ENCODE peak calls at places on chromosome 18, in four cellular contexts. One of them, this sample, is unnamed.

GRCh38 chr18:62281684-62282083 is 43.4 kb upstream of the TNFRSF11A start:
- DNase-seq in GM12864: no peak
- DNase-seq in mucosa of descending colon: no peak
- DNase-seq in tibial artery: no peak
- DNase-seq in this sample: no peak

GRCh38 chr18:13915973-13916372 is 637 bp upstream of the MC2R start:
- DNase-seq in GM12864: no peak
- DNase-seq in mucosa of descending colon: peak; percentile 9
- DNase-seq in tibial artery: no peak
- DNase-seq in this sample: no peak

GRCh38 chr18:70931942-70932814 is 643.3 kb downstream of the SOCS6 start:
- DNase-seq in GM12864: no peak
- DNase-seq in mucosa of descending colon: peak; percentile 33
- DNase-seq in tibial artery: no peak
- DNase-seq in this sample: peak; percentile 10

GRCh38 chr18:60493066-60493465 is 120.5 kb upstream of the MC4R start:
- DNase-seq in GM12864: no peak
- DNase-seq in mucosa of descending colon: no peak
- DNase-seq in tibial artery: no peak
- DNase-seq in this sample: no peak

GRCh38 chr18:57329856-57330255 is 22.5 kb upstream of the ST8SIA3 start:
- DNase-seq in GM12864: no peak
- DNase-seq in mucosa of descending colon: no peak
- DNase-seq in tibial artery: no peak
- DNase-seq in this sample: no peak

GRCh38 chr18:6650063-6650462 is 79.5 kb upstream of the ARHGAP28 start:
- DNase-seq in GM12864: no peak
- DNase-seq in mucosa of descending colon: no peak
- DNase-seq in tibial artery: no peak
- DNase-seq in this sample: no peak

GRCh38 chr18:79588131-79588635 is 91.4 kb upstream of the CTDP1 start:
- DNase-seq in GM12864: no peak
- DNase-seq in mucosa of descending colon: no peak
- DNase-seq in tibial artery: peak; percentile 76
- DNase-seq in this sample: no peak

GRCh38 chr18:9910071-9910470 is 3.7 kb upstream of the VAPA start:
- DNase-seq in GM12864: no peak
- DNase-seq in mucosa of descending colon: no peak
- DNase-seq in tibial artery: no peak
- DNase-seq in this sample: no peak

GRCh38 chr18:36993068-36993467 is 164.1 kb downstream of the KIAA1328 start:
- DNase-seq in GM12864: no peak
- DNase-seq in mucosa of descending colon: no peak
- DNase-seq in tibial artery: no peak
- DNase-seq in this sample: no peak

GRCh38 chr18:25350561-25351201 is 1.3 kb downstream of the ZNF521 start:
- DNase-seq in GM12864: peak; percentile 12
- DNase-seq in mucosa of descending colon: peak; percentile 17
- DNase-seq in tibial artery: peak; percentile 77
- DNase-seq in this sample: peak; percentile 68

GRCh38 chr18:64202836-64203235 is 53.9 kb upstream of the LINC00305 start:
- DNase-seq in GM12864: no peak
- DNase-seq in mucosa of descending colon: no peak
- DNase-seq in tibial artery: no peak
- DNase-seq in this sample: no peak

GRCh38 chr18:73340135-73340934 is 472.5 kb upstream of the NETO1 start:
- DNase-seq in GM12864: no peak
- DNase-seq in mucosa of descending colon: no peak
- DNase-seq in tibial artery: no peak
- DNase-seq in this sample: no peak

DNA sequence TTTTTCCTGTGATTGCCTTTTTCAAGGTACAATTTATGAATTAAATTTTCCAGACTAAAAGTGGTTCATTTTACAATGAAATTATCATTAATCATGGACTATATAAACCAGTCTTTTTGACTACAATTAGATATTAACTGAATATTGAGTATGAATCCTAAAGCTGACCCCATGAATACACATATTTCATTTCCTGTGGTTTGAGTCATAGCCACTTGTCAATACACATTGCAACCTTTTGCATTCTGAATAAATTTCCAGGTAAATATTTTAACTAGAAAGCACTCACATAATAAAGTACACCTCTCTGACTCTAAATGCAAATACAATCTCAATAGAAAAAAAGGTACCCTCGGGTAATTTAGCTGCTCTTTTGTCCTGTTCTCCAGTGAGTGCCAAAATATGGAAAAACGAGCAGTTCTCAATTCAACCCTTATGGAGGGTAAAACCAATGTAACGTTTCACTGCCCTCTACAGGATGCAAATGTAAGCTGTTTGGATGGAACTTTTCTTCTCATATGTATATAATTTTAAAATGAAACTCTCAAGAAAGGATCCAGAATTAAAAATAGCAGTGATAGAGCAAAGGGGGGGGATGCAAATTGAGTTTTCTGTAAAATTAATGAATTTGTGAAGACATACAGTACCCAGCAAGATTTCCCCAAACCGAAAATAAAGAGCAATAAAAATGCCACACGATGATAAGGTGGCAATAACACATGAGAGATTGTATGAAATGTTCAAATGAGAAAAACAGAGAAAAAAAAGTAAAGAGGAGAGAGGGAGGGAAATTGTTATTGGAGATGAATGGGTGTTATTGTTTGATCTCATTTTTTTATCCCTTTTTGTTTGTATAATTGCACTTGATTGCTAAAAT is 1795.7 kb upstream of the PIK3C3 start:
- DNase-seq in GM12864: no peak
- DNase-seq in mucosa of descending colon: no peak
- DNase-seq in tibial artery: no peak
- DNase-seq in this sample: no peak
- TF ChIP-seq CTCF in GM12864: peak; percentile 14
- TF ChIP-seq CTCF in mucosa of descending colon: peak; percentile 14
- TF ChIP-seq CTCF in tibial artery: peak; percentile 3
- TF ChIP-seq CTCF in this sample: no peak

GRCh38 chr18:49764032-49764431 is 49.3 kb downstream of the ACAA2 start:
- DNase-seq in GM12864: no peak
- DNase-seq in mucosa of descending colon: no peak
- DNase-seq in tibial artery: peak; percentile 65
- DNase-seq in this sample: no peak
- TF ChIP-seq CTCF in GM12864: no peak
- TF ChIP-seq CTCF in mucosa of descending colon: no peak
- TF ChIP-seq CTCF in tibial artery: no peak
- TF ChIP-seq CTCF in this sample: no peak

DNA sequence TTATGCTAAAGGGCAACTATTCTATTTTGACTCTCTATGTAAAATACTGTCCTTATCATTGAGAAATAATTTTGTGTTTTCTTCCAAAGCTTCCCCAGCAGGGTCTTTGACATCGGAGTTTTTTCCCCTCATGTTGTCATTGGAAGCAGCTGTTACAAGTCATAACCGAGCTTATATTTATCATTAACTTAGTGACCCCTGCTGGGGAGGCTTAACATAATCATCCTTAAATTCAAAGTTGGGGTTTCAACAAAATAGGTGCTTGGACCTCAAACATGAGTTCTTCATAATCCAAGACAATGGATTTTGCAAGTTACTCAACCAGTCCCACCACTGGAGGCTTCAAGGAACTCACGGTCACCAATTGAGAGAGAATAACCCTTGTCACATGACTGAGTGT is 330.9 kb downstream of the DCC start:
- DNase-seq in GM12864: no peak
- DNase-seq in mucosa of descending colon: peak; percentile 8
- DNase-seq in tibial artery: no peak
- DNase-seq in this sample: no peak
- TF ChIP-seq CTCF in GM12864: no peak
- TF ChIP-seq CTCF in mucosa of descending colon: no peak
- TF ChIP-seq CTCF in tibial artery: peak; percentile 15
- TF ChIP-seq CTCF in this sample: no peak

DNA sequence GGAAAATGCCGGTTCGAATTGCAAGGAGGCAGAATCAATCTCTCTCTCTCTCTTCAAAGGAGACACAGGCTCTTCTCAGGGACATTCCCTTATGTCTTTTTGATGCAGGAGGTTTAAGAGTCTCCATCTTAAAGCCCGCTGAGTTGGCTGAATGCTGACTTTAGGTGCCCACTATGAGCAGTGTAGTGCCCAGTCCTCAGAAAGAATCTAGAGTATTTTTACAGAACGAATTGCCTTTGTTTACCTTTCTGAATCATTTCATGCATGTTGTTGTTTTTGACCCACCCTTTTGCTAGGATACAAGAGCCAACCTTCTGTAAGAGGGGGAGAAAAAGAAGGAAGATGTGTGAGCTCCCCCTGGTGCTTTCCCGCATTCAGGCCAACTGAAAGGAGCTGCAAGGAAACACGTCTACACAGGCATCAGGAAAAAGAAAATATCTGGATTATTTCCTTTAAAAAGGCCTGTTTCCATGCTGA is 193.5 kb upstream of the TCF4 start:
- DNase-seq in GM12864: no peak
- DNase-seq in mucosa of descending colon: peak; percentile 25
- DNase-seq in tibial artery: no peak
- DNase-seq in this sample: peak; percentile 9
- TF ChIP-seq CTCF in GM12864: peak; percentile 15
- TF ChIP-seq CTCF in mucosa of descending colon: no peak
- TF ChIP-seq CTCF in tibial artery: peak; percentile 41
- TF ChIP-seq CTCF in this sample: no peak

GRCh38 chr18:5066380-5066977 is 130.6 kb downstream of the AKAIN1 start:
- DNase-seq in GM12864: no peak
- DNase-seq in mucosa of descending colon: peak; percentile 20
- DNase-seq in tibial artery: no peak
- DNase-seq in this sample: no peak
- TF ChIP-seq CTCF in GM12864: peak; percentile 61
- TF ChIP-seq CTCF in mucosa of descending colon: peak; percentile 12
- TF ChIP-seq CTCF in tibial artery: no peak
- TF ChIP-seq CTCF in this sample: peak; percentile 43

DNA sequence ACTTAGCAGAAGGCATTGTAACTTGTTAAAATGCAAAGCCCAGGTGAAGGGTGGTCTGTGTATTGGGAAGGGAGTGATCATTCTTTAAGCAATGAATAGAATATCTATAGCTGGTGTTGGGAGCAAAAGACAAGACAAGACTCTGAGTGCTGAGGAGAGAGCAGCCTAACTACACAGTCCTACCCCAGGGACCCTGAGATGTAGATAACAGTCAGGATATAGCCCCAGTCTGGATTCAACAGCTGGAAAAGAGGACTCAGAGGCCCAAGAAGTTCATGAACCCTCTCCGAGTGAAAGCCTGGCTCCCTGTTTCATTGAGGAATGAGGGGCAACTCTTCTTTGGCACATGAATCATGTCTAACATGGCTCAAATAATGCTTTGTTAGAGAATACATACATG is 310.7 kb upstream of the SLC14A2 start:
- DNase-seq in GM12864: no peak
- DNase-seq in mucosa of descending colon: no peak
- DNase-seq in tibial artery: no peak
- DNase-seq in this sample: no peak
- TF ChIP-seq CTCF in GM12864: no peak
- TF ChIP-seq CTCF in mucosa of descending colon: no peak
- TF ChIP-seq CTCF in tibial artery: no peak
- TF ChIP-seq CTCF in this sample: no peak

GRCh38 chr18:30886998-30887397 is 155.5 kb downstream of the DSC3 start:
- DNase-seq in GM12864: no peak
- DNase-seq in mucosa of descending colon: no peak
- DNase-seq in tibial artery: no peak
- DNase-seq in this sample: no peak

GRCh38 chr18:30888344-30888743 is 154.2 kb downstream of the DSC3 start:
- DNase-seq in GM12864: no peak
- DNase-seq in mucosa of descending colon: no peak
- DNase-seq in tibial artery: no peak
- DNase-seq in this sample: no peak

DNA sequence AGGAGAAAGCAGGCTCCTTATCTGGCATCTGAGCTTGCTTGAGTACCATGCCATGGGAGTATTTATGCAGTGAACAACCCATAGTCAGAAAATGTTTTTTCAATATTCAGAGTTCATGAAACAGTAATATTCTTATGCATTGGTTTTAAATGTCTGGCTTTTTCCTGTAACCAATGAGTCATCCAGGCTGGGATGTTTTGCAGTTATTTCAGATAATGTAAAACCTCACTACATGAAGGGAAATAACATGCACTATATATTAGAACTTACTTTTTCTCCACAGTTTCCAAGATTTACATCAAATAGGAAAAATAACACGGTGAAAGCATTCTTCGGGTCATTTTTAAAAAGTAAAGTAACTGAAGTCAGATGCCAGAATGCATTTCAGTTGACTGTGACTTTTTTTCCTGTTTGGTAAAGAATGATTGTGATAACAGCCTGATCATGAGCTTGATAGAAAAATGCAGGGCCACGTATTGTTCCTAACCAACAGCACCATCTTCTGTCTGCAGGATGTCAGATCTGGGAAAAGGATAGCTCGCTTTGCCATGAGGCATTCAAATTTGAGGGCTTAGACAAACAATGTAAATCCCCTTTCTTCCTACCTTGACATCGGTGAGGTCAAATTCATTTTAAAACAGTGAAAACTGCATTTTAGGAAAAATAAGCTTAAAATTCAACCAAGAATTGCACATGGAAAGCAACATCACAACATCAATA is 152.8 kb downstream of the DSC3 start:
- DNase-seq in GM12864: no peak
- DNase-seq in mucosa of descending colon: peak; percentile 5
- DNase-seq in tibial artery: no peak
- DNase-seq in this sample: peak; percentile 10
- TF ChIP-seq CTCF in GM12864: no peak
- TF ChIP-seq CTCF in mucosa of descending colon: no peak
- TF ChIP-seq CTCF in tibial artery: no peak
- TF ChIP-seq CTCF in this sample: peak; percentile 15

DNA sequence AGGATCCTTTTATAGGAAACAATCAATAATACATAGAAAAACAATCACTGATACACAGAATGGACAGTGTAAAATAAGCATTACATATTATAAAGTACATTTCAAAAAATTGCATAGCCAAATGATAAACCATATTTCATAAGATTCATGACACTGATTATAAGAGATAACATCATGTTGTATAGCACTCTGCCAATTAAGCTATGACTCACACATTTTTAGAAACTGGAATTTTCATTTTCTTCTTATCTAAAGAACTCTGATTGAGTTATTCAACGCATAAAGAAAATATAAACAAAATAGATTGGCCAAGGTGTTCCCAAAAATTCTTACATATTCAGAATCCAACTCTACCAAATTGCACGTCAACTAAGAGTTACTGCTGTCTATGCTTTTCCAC is 5.9 kb downstream of the EPB41L3 start:
- DNase-seq in GM12864: no peak
- DNase-seq in mucosa of descending colon: no peak
- DNase-seq in tibial artery: no peak
- DNase-seq in this sample: no peak
- TF ChIP-seq CTCF in GM12864: no peak
- TF ChIP-seq CTCF in mucosa of descending colon: no peak
- TF ChIP-seq CTCF in tibial artery: no peak
- TF ChIP-seq CTCF in this sample: no peak

GRCh38 chr18:48667276-48668254 is 128.7 kb downstream of the CTIF start:
- DNase-seq in GM12864: no peak
- DNase-seq in mucosa of descending colon: no peak
- DNase-seq in tibial artery: peak; percentile 50
- DNase-seq in this sample: no peak
- TF ChIP-seq CTCF in GM12864: peak; percentile 38
- TF ChIP-seq CTCF in mucosa of descending colon: no peak
- TF ChIP-seq CTCF in tibial artery: peak; percentile 17
- TF ChIP-seq CTCF in this sample: no peak

This sample was measured in GM13976.